ENCODE peak calls at places on chromosomes 13 and 19, in nine cellular contexts. One of them, this sample, is unnamed.

GRCh38 chr13:44921931-44922758 is 67.1 kb downstream of the NUFIP1 start:
- DNase-seq in A673: peak; percentile 39
- DNase-seq in vagina: peak; percentile 94
- DNase-seq in sigmoid colon: peak; percentile 79
- DNase-seq in Peyer's patch: no peak
- DNase-seq in GM23248: peak; percentile 95
- DNase-seq in pancreas: peak; percentile 67
- DNase-seq in naive thymus-derived CD4-positive, alpha-beta T cell: no peak
- DNase-seq in esophagus squamous epithelium: no peak
- DNase-seq in this sample: no peak

GRCh38 chr13:23979361-23980159 is 82.3 kb upstream of the C1QTNF9B start:
- DNase-seq in esophagus squamous epithelium: no peak
- DNase-seq in vagina: no peak
- DNase-seq in Peyer's patch: peak; percentile 77
- DNase-seq in naive thymus-derived CD4-positive, alpha-beta T cell: no peak
- DNase-seq in GM23248: peak; percentile 95
- DNase-seq in A673: peak; percentile 26
- DNase-seq in pancreas: peak; percentile 61
- DNase-seq in sigmoid colon: peak; percentile 87
- DNase-seq in this sample: peak; percentile 15

GRCh38 chr13:98434060-98434459 is 142.8 kb downstream of the STK24 start:
- DNase-seq in naive thymus-derived CD4-positive, alpha-beta T cell: no peak
- DNase-seq in GM23248: no peak
- DNase-seq in esophagus squamous epithelium: no peak
- DNase-seq in A673: no peak
- DNase-seq in pancreas: no peak
- DNase-seq in vagina: no peak
- DNase-seq in Peyer's patch: no peak
- DNase-seq in sigmoid colon: no peak
- DNase-seq in this sample: no peak

GRCh38 chr19:54129617-54129996 is 8.0 kb upstream of the CNOT3 start:
- DNase-seq in A673: no peak
- DNase-seq in Peyer's patch: no peak
- DNase-seq in esophagus squamous epithelium: no peak
- DNase-seq in vagina: no peak
- DNase-seq in sigmoid colon: no peak
- DNase-seq in GM23248: no peak
- DNase-seq in pancreas: no peak
- DNase-seq in naive thymus-derived CD4-positive, alpha-beta T cell: no peak
- DNase-seq in this sample: no peak

GRCh38 chr13:43348397-43348796 is 325.0 kb downstream of the DNAJC15 start:
- DNase-seq in vagina: no peak
- DNase-seq in naive thymus-derived CD4-positive, alpha-beta T cell: no peak
- DNase-seq in pancreas: no peak
- DNase-seq in sigmoid colon: no peak
- DNase-seq in GM23248: peak; percentile 16
- DNase-seq in A673: no peak
- DNase-seq in esophagus squamous epithelium: no peak
- DNase-seq in Peyer's patch: no peak
- DNase-seq in this sample: no peak

GRCh38 chr13:40819797-40820315 is 30.4 kb downstream of the SLC25A15 start:
- DNase-seq in Peyer's patch: no peak
- DNase-seq in vagina: no peak
- DNase-seq in sigmoid colon: no peak
- DNase-seq in pancreas: no peak
- DNase-seq in naive thymus-derived CD4-positive, alpha-beta T cell: no peak
- DNase-seq in GM23248: no peak
- DNase-seq in A673: no peak
- DNase-seq in esophagus squamous epithelium: no peak
- DNase-seq in this sample: no peak

GRCh38 chr13:33727356-33728083 is 90.4 kb upstream of the RFC3 start:
- DNase-seq in sigmoid colon: no peak
- DNase-seq in naive thymus-derived CD4-positive, alpha-beta T cell: no peak
- DNase-seq in esophagus squamous epithelium: no peak
- DNase-seq in Peyer's patch: no peak
- DNase-seq in A673: no peak
- DNase-seq in GM23248: peak; percentile 35
- DNase-seq in vagina: no peak
- DNase-seq in pancreas: no peak
- DNase-seq in this sample: no peak

GRCh38 chr19:19061491-19061890 is 2.3 kb upstream of the SLC25A42 start:
- DNase-seq in naive thymus-derived CD4-positive, alpha-beta T cell: no peak
- DNase-seq in Peyer's patch: no peak
- DNase-seq in GM23248: no peak
- DNase-seq in sigmoid colon: no peak
- DNase-seq in esophagus squamous epithelium: no peak
- DNase-seq in A673: no peak
- DNase-seq in pancreas: peak; percentile 31
- DNase-seq in vagina: no peak
- DNase-seq in this sample: no peak

GRCh38 chr19:47509973-47510372 is 4.9 kb downstream of the NAPA start:
- DNase-seq in esophagus squamous epithelium: no peak
- DNase-seq in pancreas: peak; percentile 73
- DNase-seq in A673: no peak
- DNase-seq in vagina: no peak
- DNase-seq in naive thymus-derived CD4-positive, alpha-beta T cell: no peak
- DNase-seq in Peyer's patch: no peak
- DNase-seq in sigmoid colon: peak; percentile 84
- DNase-seq in GM23248: peak; percentile 67
- DNase-seq in this sample: no peak

GRCh38 chr19:46347985-46348384 is 1.1 kb downstream of the PPP5C start:
- DNase-seq in naive thymus-derived CD4-positive, alpha-beta T cell: no peak
- DNase-seq in sigmoid colon: no peak
- DNase-seq in GM23248: no peak
- DNase-seq in esophagus squamous epithelium: no peak
- DNase-seq in vagina: no peak
- DNase-seq in A673: no peak
- DNase-seq in pancreas: no peak
- DNase-seq in Peyer's patch: no peak
- DNase-seq in this sample: no peak

GRCh38 chr19:38712161-38712748 is 32.0 kb downstream of the CAPN12 start:
- DNase-seq in esophagus squamous epithelium: no peak
- DNase-seq in GM23248: no peak
- DNase-seq in pancreas: no peak
- DNase-seq in sigmoid colon: no peak
- DNase-seq in Peyer's patch: no peak
- DNase-seq in vagina: no peak
- DNase-seq in naive thymus-derived CD4-positive, alpha-beta T cell: no peak
- DNase-seq in A673: no peak
- DNase-seq in this sample: no peak

GRCh38 chr19:18428837-18429674 is 8.9 kb downstream of the ISYNA1 start:
- DNase-seq in Peyer's patch: peak; percentile 92
- DNase-seq in sigmoid colon: peak; percentile 87
- DNase-seq in esophagus squamous epithelium: no peak
- DNase-seq in naive thymus-derived CD4-positive, alpha-beta T cell: peak; percentile 83
- DNase-seq in vagina: no peak
- DNase-seq in GM23248: peak; percentile 97
- DNase-seq in A673: peak; percentile 98
- DNase-seq in pancreas: peak; percentile 50
- DNase-seq in this sample: peak; percentile 84

GRCh38 chr19:12289790-12290065 is 5.0 kb downstream of the ZNF44 start:
- DNase-seq in naive thymus-derived CD4-positive, alpha-beta T cell: no peak
- DNase-seq in vagina: no peak
- DNase-seq in esophagus squamous epithelium: no peak
- DNase-seq in sigmoid colon: no peak
- DNase-seq in A673: no peak
- DNase-seq in GM23248: no peak
- DNase-seq in Peyer's patch: no peak
- DNase-seq in pancreas: no peak
- DNase-seq in this sample: no peak

GRCh38 chr13:104571161-104571889 is 1505.1 kb upstream of the SLC10A2 start:
- DNase-seq in naive thymus-derived CD4-positive, alpha-beta T cell: no peak
- DNase-seq in vagina: peak; percentile 90
- DNase-seq in A673: peak; percentile 48
- DNase-seq in esophagus squamous epithelium: no peak
- DNase-seq in pancreas: peak; percentile 81
- DNase-seq in Peyer's patch: peak; percentile 70
- DNase-seq in GM23248: peak; percentile 57
- DNase-seq in sigmoid colon: peak; percentile 79
- DNase-seq in this sample: no peak

GRCh38 chr19:803686-804418 is 6.6 kb downstream of the PTBP1 start:
- DNase-seq in naive thymus-derived CD4-positive, alpha-beta T cell: no peak
- DNase-seq in vagina: no peak
- DNase-seq in esophagus squamous epithelium: no peak
- DNase-seq in A673: no peak
- DNase-seq in Peyer's patch: no peak
- DNase-seq in pancreas: no peak
- DNase-seq in GM23248: no peak
- DNase-seq in sigmoid colon: no peak
- DNase-seq in this sample: no peak
- H3K36me3 ChIP-seq in naive thymus-derived CD4-positive, alpha-beta T cell: peaks cover 15% of the 10 kb centered on the region
- H3K36me3 ChIP-seq in vagina: no peaks in the 10 kb centered on the region
- H3K36me3 ChIP-seq in esophagus squamous epithelium: peaks cover 53% of the 10 kb centered on the region
- H3K36me3 ChIP-seq in A673: peaks cover 86% of the 10 kb centered on the region
- H3K36me3 ChIP-seq in Peyer's patch: peaks cover 84% of the 10 kb centered on the region
- H3K36me3 ChIP-seq in pancreas: peaks cover 49% of the 10 kb centered on the region
- H3K36me3 ChIP-seq in GM23248: peaks cover 40% of the 10 kb centered on the region
- H3K36me3 ChIP-seq in sigmoid colon: peaks cover 63% of the 10 kb centered on the region
- H3K36me3 ChIP-seq in this sample: peaks cover 51% of the 10 kb centered on the region

GRCh38 chr19:34188388-34188787 is 16.1 kb downstream of the LSM14A start:
- DNase-seq in esophagus squamous epithelium: no peak
- DNase-seq in GM23248: peak; percentile 20
- DNase-seq in A673: no peak
- DNase-seq in pancreas: no peak
- DNase-seq in naive thymus-derived CD4-positive, alpha-beta T cell: no peak
- DNase-seq in vagina: no peak
- DNase-seq in sigmoid colon: no peak
- DNase-seq in Peyer's patch: no peak
- DNase-seq in this sample: no peak
- H3K27ac ChIP-seq in esophagus squamous epithelium: no peak overlapping the region
- H3K27ac ChIP-seq in GM23248: no peak overlapping the region
- H3K27ac ChIP-seq in A673: no peak overlapping the region
- H3K27ac ChIP-seq in pancreas: no peak overlapping the region
- H3K27ac ChIP-seq in naive thymus-derived CD4-positive, alpha-beta T cell: no peak overlapping the region
- H3K27ac ChIP-seq in vagina: no peak overlapping the region
- H3K27ac ChIP-seq in sigmoid colon: no peak overlapping the region
- H3K27ac ChIP-seq in Peyer's patch: no peak overlapping the region
- H3K27ac ChIP-seq in this sample: no peak overlapping the region

DNA sequence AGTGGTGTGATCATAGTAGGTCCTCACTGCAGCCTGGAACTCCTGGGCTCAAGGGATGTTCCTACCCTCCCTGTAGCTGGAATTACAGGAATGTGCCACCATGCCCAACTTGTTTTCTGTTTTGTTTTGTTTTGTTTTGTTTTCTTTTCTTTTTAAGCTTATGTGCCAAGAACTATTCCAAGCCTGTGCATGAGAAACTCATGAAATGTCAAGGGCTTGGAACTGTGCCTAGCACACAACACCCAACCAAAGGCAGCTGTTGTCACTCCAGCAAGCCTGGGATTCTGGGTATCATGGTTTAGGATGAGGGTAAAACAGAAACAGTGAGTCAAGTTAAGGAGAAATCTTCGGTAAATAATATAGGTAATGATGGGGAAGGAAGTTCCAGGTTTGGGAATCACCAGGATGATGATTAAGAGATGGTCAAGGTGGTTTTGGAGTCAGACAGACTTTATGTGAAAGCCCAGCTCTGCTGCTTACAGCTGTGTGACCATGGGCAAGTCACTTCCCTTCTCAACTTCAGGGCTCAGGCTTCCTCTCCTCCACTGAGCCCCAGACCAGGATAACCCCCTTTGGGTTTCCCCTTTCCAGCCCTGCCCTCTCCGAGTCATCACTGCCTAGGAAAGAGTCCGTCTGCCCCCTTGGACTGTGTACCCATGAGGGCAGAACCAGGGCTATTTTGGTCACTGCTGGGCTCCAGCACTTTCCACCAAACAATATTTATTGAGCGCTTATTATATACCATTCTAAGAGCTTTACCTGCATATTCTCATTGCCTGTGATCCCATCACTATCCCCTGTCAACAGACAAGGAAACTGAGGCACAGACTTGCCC is 5.0 kb downstream of the PVR start:
- DNase-seq in naive thymus-derived CD4-positive, alpha-beta T cell: no peak
- DNase-seq in vagina: no peak
- DNase-seq in GM23248: peak; percentile 71
- DNase-seq in sigmoid colon: no peak
- DNase-seq in A673: no peak
- DNase-seq in esophagus squamous epithelium: no peak
- DNase-seq in pancreas: no peak
- DNase-seq in Peyer's patch: no peak
- DNase-seq in this sample: no peak
- H3K36me3 ChIP-seq in naive thymus-derived CD4-positive, alpha-beta T cell: no peaks in the 10 kb centered on the region
- H3K36me3 ChIP-seq in vagina: no peaks in the 10 kb centered on the region
- H3K36me3 ChIP-seq in GM23248: peaks cover 37% of the 10 kb centered on the region
- H3K36me3 ChIP-seq in sigmoid colon: peaks cover 54% of the 10 kb centered on the region
- H3K36me3 ChIP-seq in A673: peaks cover 31% of the 10 kb centered on the region
- H3K36me3 ChIP-seq in esophagus squamous epithelium: peaks cover 6% of the 10 kb centered on the region
- H3K36me3 ChIP-seq in pancreas: peaks cover 8% of the 10 kb centered on the region
- H3K36me3 ChIP-seq in Peyer's patch: peaks cover 68% of the 10 kb centered on the region
- H3K36me3 ChIP-seq in this sample: no peaks in the 10 kb centered on the region

GRCh38 chr13:109673477-109673876 is 112.9 kb downstream of the IRS2 start:
- DNase-seq in pancreas: no peak
- DNase-seq in vagina: no peak
- DNase-seq in esophagus squamous epithelium: no peak
- DNase-seq in GM23248: no peak
- DNase-seq in A673: no peak
- DNase-seq in Peyer's patch: no peak
- DNase-seq in naive thymus-derived CD4-positive, alpha-beta T cell: no peak
- DNase-seq in sigmoid colon: no peak
- DNase-seq in this sample: no peak
- H3K27ac ChIP-seq in pancreas: no peak overlapping the region
- H3K27ac ChIP-seq in vagina: no peak overlapping the region
- H3K27ac ChIP-seq in esophagus squamous epithelium: no peak overlapping the region
- H3K27ac ChIP-seq in GM23248: no peak overlapping the region
- H3K27ac ChIP-seq in A673: no peak overlapping the region
- H3K27ac ChIP-seq in Peyer's patch: no peak overlapping the region
- H3K27ac ChIP-seq in naive thymus-derived CD4-positive, alpha-beta T cell: no peak overlapping the region
- H3K27ac ChIP-seq in sigmoid colon: no peak overlapping the region
- H3K27ac ChIP-seq in this sample: no peak overlapping the region

GRCh38 chr13:20065516-20065915 is 95.3 kb downstream of the GJA3 start:
- DNase-seq in Peyer's patch: no peak
- DNase-seq in vagina: no peak
- DNase-seq in naive thymus-derived CD4-positive, alpha-beta T cell: no peak
- DNase-seq in esophagus squamous epithelium: no peak
- DNase-seq in sigmoid colon: no peak
- DNase-seq in GM23248: no peak
- DNase-seq in pancreas: no peak
- DNase-seq in A673: no peak
- DNase-seq in this sample: no peak
- H3K36me3 ChIP-seq in Peyer's patch: peaks cover 81% of the 10 kb centered on the region
- H3K36me3 ChIP-seq in vagina: no peaks in the 10 kb centered on the region
- H3K36me3 ChIP-seq in naive thymus-derived CD4-positive, alpha-beta T cell: peaks cover 21% of the 10 kb centered on the region
- H3K36me3 ChIP-seq in esophagus squamous epithelium: peaks cover 16% of the 10 kb centered on the region
- H3K36me3 ChIP-seq in sigmoid colon: peaks cover 87% of the 10 kb centered on the region
- H3K36me3 ChIP-seq in GM23248: peaks cover 63% of the 10 kb centered on the region
- H3K36me3 ChIP-seq in pancreas: peaks cover 22% of the 10 kb centered on the region
- H3K36me3 ChIP-seq in A673: peaks cover 76% of the 10 kb centered on the region
- H3K36me3 ChIP-seq in this sample: peaks cover 79% of the 10 kb centered on the region